ENCODE peak calls at places on chromosomes 2 and 18, in four cellular contexts. S, X, O and Q are unnamed samples. For H3K9me3, the result is how much of the 10 kb centered on the place peaks cover.

GRCh38 chr2:164778723-164779122 is 62.9 kb downstream of the COBLL1 start:
- DNase-seq in S (no peak), X (no peak), O (no peak), Q (no peak)

GRCh38 chr2:231648579-231649174 is 56.0 kb downstream of the TEX44 start:
- DNase-seq in X (peak), O (no peak), S (peak), Q (peak)

GRCh38 chr2:235347691-235348090 is 146.2 kb upstream of the AGAP1 start:
- DNase-seq in O (no peak), S (no peak), X (peak), Q (no peak)

GRCh38 chr2:234548720-234549420 is 52.0 kb upstream of the ARL4C start:
- DNase-seq in S (no peak), X (peak), O (no peak), Q (peak)

GRCh38 chr2:236546561-236546961 is 23.1 kb upstream of the ACKR3 start:
- DNase-seq in X (no peak), O (no peak), S (no peak), Q (no peak)

GRCh38 chr18:79917351-79918088 is 33.9 kb downstream of the SLC66A2 start:
- DNase-seq in O (no peak), S (no peak), X (no peak), Q (no peak)

GRCh38 chr18:11849845-11850747 is 1.1 kb upstream of the CHMP1B start:
- DNase-seq in S (peak), X (peak), O (peak), Q (peak)

GRCh38 chr2:224934542-224935188 is 107.6 kb downstream of the DOCK10 start:
- DNase-seq in S (no peak), O (no peak), X (peak), Q (no peak)

GRCh38 chr18:13513015-13513414 is 213.3 kb downstream of the FAM210A start:
- DNase-seq in X (peak), O (no peak), S (no peak), Q (no peak)

GRCh38 chr18:45617284-45617683 is 2.0 kb downstream of the SLC14A2 start:
- DNase-seq in S (no peak), O (peak), X (peak), Q (peak)

GRCh38 chr2:235779444-235779896 is 285.6 kb downstream of the AGAP1 start:
- DNase-seq in S (peak), X (peak), O (peak), Q (peak)

GRCh38 chr2:202178342-202178958 is 59.9 kb downstream of the SUMO1 start:
- DNase-seq in X (peak), S (peak), O (peak), Q (no peak)

GRCh38 chr2:383888-384287 is 96.0 kb upstream of the ALKAL2 start:
- DNase-seq in S (no peak), O (no peak), X (no peak), Q (no peak)

GRCh38 chr2:177313162-177313781 is 48.7 kb upstream of the NFE2L2 start:
- DNase-seq in S (no peak), O (no peak), X (no peak), Q (no peak)
- H3K27ac ChIP-seq in S (no peak), O (no peak), X (no peak), Q (no peak)

GRCh38 chr2:159071190-159071915 is 102.9 kb downstream of the TANC1 start:
- DNase-seq in O (no peak), S (no peak), X (peak), Q (no peak)
- TF ChIP-seq CTCF in O (no peak), S (no peak), X (no peak), Q (no peak)

DNA sequence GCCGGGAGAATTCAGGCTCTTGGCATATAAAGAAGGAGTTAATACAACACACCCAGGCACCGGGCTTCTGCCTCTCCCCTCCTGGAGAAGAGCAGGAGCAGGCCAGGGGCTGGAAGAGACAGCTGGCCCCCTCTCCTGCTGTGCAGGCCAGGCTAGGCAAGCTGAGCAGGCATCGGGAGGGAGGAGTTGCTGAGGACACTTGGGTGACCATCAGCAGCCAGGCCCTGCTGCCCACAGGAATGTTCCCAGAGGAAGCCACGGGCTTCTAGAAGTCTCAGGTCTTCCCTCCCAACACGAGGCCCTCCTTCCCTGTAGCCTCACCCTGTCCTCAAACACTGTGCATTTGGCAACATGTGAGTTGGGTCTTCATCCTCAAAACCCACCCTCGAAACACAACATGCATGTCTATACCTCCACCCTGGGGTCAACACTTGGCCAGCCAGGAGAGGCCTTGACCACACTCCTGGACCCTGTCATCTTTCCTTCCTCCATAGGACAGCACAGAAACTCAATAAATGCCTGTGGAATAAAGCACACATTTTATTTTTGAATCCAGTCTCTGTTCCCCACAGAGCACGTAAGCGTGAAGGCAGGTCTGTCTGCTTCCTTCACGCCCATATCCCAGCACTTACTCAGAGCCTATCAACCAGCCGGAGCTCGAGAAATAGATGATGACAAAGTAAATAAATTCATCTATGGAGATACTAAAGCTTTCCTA is 433.8 kb upstream of the ID2 start:
- DNase-seq in O (no peak), S (no peak), X (peak), Q (no peak)
- H3K9me3 ChIP-seq in O (under half), S (under half), X (under half), Q (under half)

GRCh38 chr18:9068346-9068745 is 34.2 kb upstream of the NDUFV2 start:
- DNase-seq in O (no peak), S (no peak), X (no peak), Q (no peak)
- H3K27ac ChIP-seq in O (no peak), S (no peak), X (no peak), Q (no peak)

GRCh38 chr2:207790898-207791297 is 21.2 kb upstream of the FZD5 start:
- DNase-seq in O (no peak), S (no peak), X (no peak), Q (no peak)

GRCh38 chr2:207791579-207792243 is 22.0 kb upstream of the FZD5 start:
- DNase-seq in O (no peak), S (no peak), X (no peak), Q (no peak)

GRCh38 chr2:207801259-207801658 is 31.6 kb upstream of the FZD5 start:
- DNase-seq in X (no peak), S (no peak), O (no peak), Q (no peak)

GRCh38 chr2:207792244-207792785 is 22.6 kb upstream of the FZD5 start:
- DNase-seq in X (peak), S (peak), O (no peak), Q (no peak)

DNA sequence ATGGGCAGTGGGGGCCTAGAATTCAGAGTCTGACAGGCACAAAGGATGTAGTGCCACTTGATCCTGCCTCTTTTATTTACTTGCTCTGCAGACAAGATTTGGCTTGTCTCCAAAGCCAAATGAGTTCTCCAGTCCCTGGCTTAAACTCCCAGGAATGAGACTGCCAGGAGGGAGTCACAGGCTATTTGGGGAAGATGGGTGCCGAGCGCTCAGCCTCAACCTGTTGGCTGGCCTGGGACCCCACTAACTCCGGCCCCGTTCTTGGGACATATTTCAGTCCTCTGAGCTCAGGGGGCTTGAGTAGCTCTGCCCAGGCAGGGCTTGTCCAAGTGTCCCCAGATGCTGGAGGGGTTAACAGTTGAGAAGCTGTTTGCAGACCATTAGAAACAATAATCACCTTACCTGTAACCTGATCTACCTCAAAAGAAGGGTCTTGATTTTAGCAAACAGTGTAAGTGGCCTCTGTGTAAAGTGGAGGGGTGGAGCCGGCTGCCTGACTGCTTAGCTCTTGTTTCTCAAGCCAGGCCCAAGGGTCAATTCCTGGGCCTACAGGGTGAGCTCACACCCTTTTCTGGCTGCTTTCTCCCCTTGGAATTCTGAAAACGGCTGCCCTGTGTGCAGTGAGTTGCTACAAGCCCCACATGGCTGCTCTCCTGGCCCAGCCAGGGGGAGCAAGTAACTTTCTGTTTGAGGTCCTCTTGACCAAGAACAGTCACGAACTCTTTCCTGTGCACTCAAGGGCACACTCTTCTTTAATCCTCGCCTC is 27.1 kb upstream of the FZD5 start:
- DNase-seq in S (no peak), X (peak), O (no peak), Q (no peak)
- TF ChIP-seq CTCF in S (no peak), X (no peak), O (no peak), Q (no peak)

GRCh38 chr2:2640371-2640770 is 309.3 kb upstream of the MYT1L start:
- DNase-seq in S (no peak), O (no peak), X (no peak), Q (no peak)

GRCh38 chr2:2638516-2638915 is 307.4 kb upstream of the MYT1L start:
- DNase-seq in O (no peak), X (no peak), S (no peak), Q (no peak)

GRCh38 chr2:2641541-2642410 is 310.7 kb upstream of the MYT1L start:
- DNase-seq in O (no peak), S (no peak), X (no peak), Q (no peak)

GRCh38 chr2:2640818-2641217 is 309.7 kb upstream of the MYT1L start:
- DNase-seq in X (no peak), S (no peak), O (no peak), Q (no peak)

GRCh38 chr2:2639251-2640139 is 308.4 kb upstream of the MYT1L start:
- DNase-seq in O (no peak), X (no peak), S (no peak), Q (no peak)
- H3K9me3 ChIP-seq in O (under half), X (under half), S (under half), Q (under half)